ENCODE peak calls at places on chromosomes 11 and 22, in four cellular contexts. One of them, this sample, is unnamed.

GRCh38 chr11:72834905-72835304 is 20.7 kb downstream of the ATG16L2 start:
- DNase-seq in AG04450: no peak
- DNase-seq in kidney glomerular epithelial cell: no peak
- DNase-seq in germinal center: no peak
- DNase-seq in this sample: no peak

GRCh38 chr11:2802389-2803185 is 83.0 kb downstream of the CDKN1C start:
- DNase-seq in AG04450: no peak
- DNase-seq in kidney glomerular epithelial cell: no peak
- DNase-seq in germinal center: no peak
- DNase-seq in this sample: no peak

GRCh38 chr22:36433318-36434231 is 45.8 kb upstream of the MYH9 start:
- DNase-seq in AG04450: no peak
- DNase-seq in kidney glomerular epithelial cell: no peak
- DNase-seq in germinal center: no peak
- DNase-seq in this sample: no peak

GRCh38 chr22:33894036-33894435 is 26.2 kb downstream of the LARGE1 start:
- DNase-seq in AG04450: no peak
- DNase-seq in kidney glomerular epithelial cell: no peak
- DNase-seq in germinal center: no peak
- DNase-seq in this sample: no peak

GRCh38 chr11:76621866-76622265 is 48.7 kb downstream of the LRRC32 start:
- DNase-seq in AG04450: no peak
- DNase-seq in kidney glomerular epithelial cell: no peak
- DNase-seq in germinal center: no peak
- DNase-seq in this sample: no peak

GRCh38 chr11:116507849-116508695 is 264.7 kb downstream of the BUD13 start:
- DNase-seq in AG04450: no peak
- DNase-seq in kidney glomerular epithelial cell: no peak
- DNase-seq in germinal center: no peak
- DNase-seq in this sample: no peak

GRCh38 chr11:120224872-120225371 is 14.1 kb downstream of the OAF start:
- DNase-seq in AG04450: no peak
- DNase-seq in kidney glomerular epithelial cell: no peak
- DNase-seq in germinal center: no peak
- DNase-seq in this sample: no peak

GRCh38 chr11:75797116-75797515 is 17.9 kb upstream of the UVRAG start:
- DNase-seq in AG04450: no peak
- DNase-seq in kidney glomerular epithelial cell: no peak
- DNase-seq in germinal center: peak
- DNase-seq in this sample: peak

GRCh38 chr11:72684236-72684912 is 10.2 kb upstream of the PDE2A start:
- DNase-seq in AG04450: no peak
- DNase-seq in kidney glomerular epithelial cell: peak
- DNase-seq in germinal center: peak
- DNase-seq in this sample: no peak

GRCh38 chr11:67507242-67507890 is 596 bp downstream of the CDK2AP2 start:
- DNase-seq in AG04450: peak
- DNase-seq in kidney glomerular epithelial cell: no peak
- DNase-seq in germinal center: no peak
- DNase-seq in this sample: peak

GRCh38 chr11:44484211-44484610 is 81.3 kb upstream of the CD82 start:
- DNase-seq in AG04450: no peak
- DNase-seq in kidney glomerular epithelial cell: no peak
- DNase-seq in germinal center: no peak
- DNase-seq in this sample: no peak

GRCh38 chr11:5596611-5597201 is at the start of gene TRIM6:
- DNase-seq in AG04450: no peak
- DNase-seq in kidney glomerular epithelial cell: peak
- DNase-seq in germinal center: no peak
- DNase-seq in this sample: no peak

GRCh38 chr11:29306527-29306926 is 710.3 kb downstream of the KCNA4 start:
- DNase-seq in AG04450: peak
- DNase-seq in kidney glomerular epithelial cell: peak
- DNase-seq in germinal center: no peak
- DNase-seq in this sample: no peak

GRCh38 chr11:57111646-57112045 is 70.1 kb upstream of the LRRC55 start:
- DNase-seq in AG04450: no peak
- DNase-seq in kidney glomerular epithelial cell: no peak
- DNase-seq in germinal center: no peak
- DNase-seq in this sample: no peak

This sample was measured in kidney epithelial cell.